ENCODE peak calls at places on chromosomes 6 and 20, in eight cellular contexts. X is Calu3, P is AG04450, M is HFF-Myc, C is fibroblast of mammary gland, R is tibial nerve, F is neural crest cell, G is RWPE1. Q is an unnamed sample.

GRCh38 chr6:2630362-2630761 is 120.4 kb downstream of the MYLK4 start:
- DNase-seq in F (no peak), R (peak), X (peak), G (peak), M (peak), C (peak), P (peak), Q (no peak)

GRCh38 chr20:53942121-53942816 is 128.1 kb downstream of the BCAS1 start:
- DNase-seq in R (no peak), G (no peak), M (no peak), F (no peak), P (no peak), X (peak), C (no peak), Q (peak)

GRCh38 chr20:54433653-54434052 is 41.7 kb upstream of the DOK5 start:
- DNase-seq in P (no peak), M (no peak), X (no peak), G (no peak), F (no peak), C (no peak), R (no peak), Q (no peak)

GRCh38 chr6:7389451-7390217 is at the start of the genes CAGE1 and RIOK1:
- DNase-seq in F (peak), G (peak), P (peak), C (peak), R (peak), M (peak), X (peak), Q (peak)

GRCh38 chr6:140393665-140394064 is 1019.2 kb upstream of the CITED2 start:
- DNase-seq in X (no peak), R (no peak), F (no peak), G (no peak), C (peak), P (peak), M (peak), Q (no peak)

GRCh38 chr6:53913286-53913685 is 118.5 kb downstream of the LRRC1 start:
- DNase-seq in M (no peak), X (no peak), F (no peak), C (no peak), R (no peak), G (no peak), P (no peak), Q (no peak)

GRCh38 chr6:134539865-134540323 is 222.0 kb upstream of the SGK1 start:
- DNase-seq in C (no peak), M (no peak), F (no peak), G (no peak), R (no peak), X (no peak), P (no peak), Q (no peak)

GRCh38 chr6:147947521-147947920 is 395.1 kb upstream of the SASH1 start:
- DNase-seq in G (no peak), C (peak), R (peak), M (no peak), F (no peak), P (no peak), X (no peak), Q (no peak)

GRCh38 chr20:17634666-17635319 is 47.2 kb downstream of the RRBP1 start:
- DNase-seq in F (no peak), R (no peak), P (no peak), M (no peak), X (no peak), G (no peak), C (no peak), Q (no peak)

GRCh38 chr6:132907915-132908314 is 93.5 kb downstream of the RPS12 start:
- DNase-seq in X (no peak), M (peak), F (no peak), P (peak), R (no peak), G (peak), C (peak), Q (no peak)

GRCh38 chr20:25470045-25470444 is 62.6 kb downstream of the GINS1 start:
- DNase-seq in G (peak), P (no peak), X (no peak), R (no peak), F (no peak), M (no peak), C (peak), Q (peak)

GRCh38 chr6:220312-220711 is 72.0 kb upstream of the DUSP22 start:
- DNase-seq in M (no peak), C (no peak), X (no peak), P (no peak), G (no peak), F (no peak), R (no peak), Q (no peak)

GRCh38 chr6:15107644-15108382 is 138.1 kb upstream of the JARID2 start:
- DNase-seq in M (no peak), G (no peak), X (no peak), P (no peak), C (no peak), F (no peak), R (no peak), Q (no peak)

GRCh38 chr6:23927935-23928334 is 198.1 kb upstream of the NRSN1 start:
- DNase-seq in C (no peak), R (no peak), F (no peak), M (no peak), X (no peak), G (no peak), P (no peak), Q (no peak)

GRCh38 chr6:21131406-21131805 is 462.1 kb upstream of the SOX4 start:
- DNase-seq in C (no peak), P (no peak), M (no peak), F (no peak), G (no peak), X (no peak), R (no peak), Q (no peak)

GRCh38 chr6:31861919-31862343 is 690 bp downstream of the NEU1 start:
- DNase-seq in R (no peak), M (no peak), P (no peak), G (no peak), X (no peak), F (no peak), C (no peak), Q (no peak)

GRCh38 chr20:13638162-13638495 is 603 bp downstream of the TASP1 start:
- DNase-seq in M (no peak), P (no peak), R (no peak), F (no peak), C (peak), G (peak), X (no peak), Q (no peak)

GRCh38 chr6:53282741-53283140 is 66.0 kb downstream of the ELOVL5 start:
- DNase-seq in P (no peak), M (no peak), R (no peak), G (no peak), C (no peak), F (no peak), X (no peak), Q (no peak)

GRCh38 chr6:1615651-1616420 is 6.1 kb downstream of the FOXC1 start:
- DNase-seq in P (no peak), G (no peak), R (no peak), X (no peak), C (no peak), F (no peak), M (no peak), Q (no peak)

GRCh38 chr6:85273870-85274269 is 176.0 kb upstream of the NT5E start:
- DNase-seq in P (no peak), M (no peak), R (no peak), X (no peak), C (peak), G (no peak), F (no peak), Q (no peak)

GRCh38 chr6:148193063-148193680 is 149.5 kb upstream of the SASH1 start:
- DNase-seq in C (peak), G (peak), F (no peak), X (peak), P (no peak), R (no peak), M (no peak), Q (no peak)

GRCh38 chr6:140354296-140354695 is 979.8 kb upstream of the CITED2 start:
- DNase-seq in M (no peak), C (no peak), R (no peak), F (no peak), G (no peak), P (no peak), X (no peak), Q (no peak)

GRCh38 chr6:143164565-143165105 is 103.9 kb downstream of the AIG1 start:
- DNase-seq in P (no peak), C (no peak), R (no peak), G (no peak), M (no peak), X (no peak), F (no peak), Q (no peak)

GRCh38 chr6:12371641-12372146 is 81.5 kb downstream of the EDN1 start:
- DNase-seq in C (no peak), R (no peak), F (no peak), M (no peak), P (no peak), X (no peak), G (peak), Q (no peak)

GRCh38 chr20:19977373-19977770 is 39.8 kb upstream of the NAA20 start:
- DNase-seq in M (no peak), X (no peak), C (no peak), P (no peak), F (no peak), G (peak), R (no peak), Q (no peak)

GRCh38 chr6:163229050-163229449 is 185.5 kb upstream of the QKI start:
- DNase-seq in X (no peak), M (no peak), R (no peak), F (no peak), P (no peak), G (no peak), C (no peak), Q (no peak)

GRCh38 chr6:132820629-132821381 is 6.4 kb downstream of the RPS12 start:
- DNase-seq in M (no peak), F (no peak), R (no peak), P (no peak), X (no peak), G (no peak), C (peak), Q (no peak)

GRCh38 chr20:55582498-55582897 is 422.8 kb downstream of the CBLN4 start:
- DNase-seq in M (no peak), G (no peak), P (no peak), F (no peak), R (no peak), X (no peak), C (no peak), Q (no peak)

GRCh38 chr6:105045546-105045945 is 88.6 kb downstream of the LIN28B start:
- DNase-seq in R (no peak), P (no peak), F (no peak), C (peak), M (no peak), X (no peak), G (peak), Q (no peak)

GRCh38 chr6:25886066-25886465 is 12.0 kb upstream of the SLC17A3 start:
- DNase-seq in C (no peak), M (no peak), F (no peak), X (no peak), R (no peak), G (no peak), P (no peak), Q (no peak)

GRCh38 chr6:14917101-14917500 is 328.8 kb upstream of the JARID2 start:
- DNase-seq in X (no peak), P (peak), F (no peak), C (peak), M (no peak), R (no peak), G (peak), Q (no peak)

GRCh38 chr20:59985864-59986263 is 27.6 kb downstream of the CDH26 start:
- DNase-seq in F (no peak), M (no peak), X (peak), P (no peak), G (no peak), C (no peak), R (no peak), Q (no peak)
- TF ChIP-seq CTCF in F (peak), M (peak), X (peak), P (no peak), G (peak), C (no peak), R (no peak), Q (no peak)

DNA sequence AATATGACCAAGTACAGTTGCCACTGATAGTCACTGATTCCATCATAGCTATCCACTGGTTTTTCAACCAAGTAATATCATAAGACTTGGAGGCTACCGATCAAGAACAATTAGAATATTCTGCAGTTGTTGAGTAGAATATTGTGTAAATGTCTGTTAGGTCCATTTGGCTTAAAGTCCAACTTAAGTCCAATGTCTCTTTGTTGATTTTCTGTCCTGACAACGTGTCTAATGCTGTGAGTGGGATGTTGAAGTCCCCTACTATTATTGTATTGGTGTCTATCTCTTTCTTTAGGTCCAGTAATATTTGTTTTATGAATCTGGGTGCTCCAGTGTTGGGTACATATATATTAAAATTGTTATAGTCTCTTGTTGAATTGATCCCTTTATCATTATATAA is 13.9 kb downstream of the ARFGEF3 start:
- DNase-seq in F (no peak), G (no peak), M (no peak), R (no peak), P (no peak), X (no peak), C (no peak), Q (no peak)
- TF ChIP-seq CTCF in F (no peak), G (no peak), M (no peak), R (no peak), P (no peak), X (no peak), C (no peak), Q (no peak)

GRCh38 chr6:63543982-63544381 is 28.3 kb upstream of the LOC128125822 start:
- DNase-seq in X (no peak), F (no peak), R (no peak), C (no peak), G (no peak), P (no peak), M (no peak), Q (no peak)
- TF ChIP-seq CTCF in X (no peak), F (no peak), R (no peak), C (no peak), G (no peak), P (no peak), M (no peak), Q (no peak)

GRCh38 chr20:31972481-31973386 is 4.8 kb downstream of the XKR7 start:
- DNase-seq in F (no peak), R (no peak), P (no peak), X (no peak), G (no peak), C (no peak), M (no peak), Q (peak)

GRCh38 chr20:31962741-31963140 is 5.2 kb upstream of the XKR7 start:
- DNase-seq in F (no peak), X (no peak), C (no peak), P (no peak), M (no peak), R (no peak), G (no peak), Q (no peak)

GRCh38 chr20:31966991-31967655 is 828 bp upstream of the XKR7 start:
- DNase-seq in C (no peak), P (no peak), R (no peak), X (no peak), F (no peak), G (no peak), M (no peak), Q (no peak)

GRCh38 chr20:31967830-31968249 is at the start of gene XKR7:
- DNase-seq in M (no peak), P (no peak), F (peak), G (no peak), R (no peak), C (no peak), X (no peak), Q (peak)

GRCh38 chr20:31968299-31969126 is 562 bp downstream of the XKR7 start:
- DNase-seq in G (peak), M (no peak), P (peak), F (peak), R (peak), X (peak), C (peak), Q (peak)
- TF ChIP-seq CTCF in G (no peak), M (no peak), P (no peak), F (no peak), R (no peak), X (no peak), C (no peak), Q (no peak)

GRCh38 chr20:4449977-4450715 is 271.6 kb upstream of the PRND start:
- DNase-seq in P (no peak), F (no peak), G (no peak), R (no peak), X (no peak), C (peak), M (no peak), Q (no peak)
- TF ChIP-seq CTCF in P (peak), F (peak), G (no peak), R (no peak), X (no peak), C (peak), M (peak), Q (peak)

Q was measured in nephron progenitor cell.